ENCODE peak calls at places on chromosomes 12 and 14, in four cellular contexts. J is IMR-90, P is H9, R is H1. L is an unnamed sample.
A peak's percentile ranks its signal among the peaks of the same experiment; 100 is the strongest.

GRCh38 chr14:74528886-74529285 is 35.3 kb downstream of the ISCA2 start:
- DNase-seq in P (no peak), R (no peak), J (no peak), L (no peak)

GRCh38 chr12:29133141-29133540 is 15.9 kb upstream of the FAR2 start:
- DNase-seq in J (no peak), R (no peak), P (no peak), L (no peak)

GRCh38 chr12:7856516-7856915 is 16.2 kb downstream of the SLC2A14 start:
- DNase-seq in R (no peak), P (no peak), J (peak; percentile 31), L (peak; percentile 55)

GRCh38 chr14:31950760-31951637 is 126.1 kb upstream of the ARHGAP5 start:
- DNase-seq in R (no peak), J (peak; percentile 48), P (peak; percentile 69), L (peak; percentile 70)

GRCh38 chr12:51871126-51871525 is 16.8 kb upstream of the ANKRD33 start:
- DNase-seq in J (no peak), P (no peak), R (no peak), L (no peak)

GRCh38 chr12:95158919-95159318 is 58.3 kb downstream of the FGD6 start:
- DNase-seq in P (no peak), R (no peak), J (no peak), L (no peak)

GRCh38 chr14:77622562-77622961 is 6.1 kb upstream of the SPTLC2 start:
- DNase-seq in P (no peak), J (no peak), R (no peak), L (no peak)

GRCh38 chr14:60905930-60906329 is 74.9 kb downstream of the TRMT5 start:
- DNase-seq in R (no peak), J (peak; percentile 38), P (no peak), L (no peak)

GRCh38 chr12:96047621-96048211 is 12.3 kb upstream of the LTA4H start:
- DNase-seq in R (no peak), J (peak; percentile 72), P (no peak), L (no peak)

GRCh38 chr12:50732591-50732990 is 31.3 kb upstream of the ATF1 start:
- DNase-seq in J (peak; percentile 97), P (no peak), R (no peak), L (no peak)

GRCh38 chr14:72177246-72177645 is 245.0 kb downstream of the RGS6 start:
- DNase-seq in J (no peak), R (no peak), P (no peak), L (no peak)

GRCh38 chr12:89701606-89702206 is 6.9 kb downstream of the ATP2B1 start:
- DNase-seq in J (no peak), P (no peak), R (no peak), L (peak; percentile 13)

GRCh38 chr12:42725839-42726238 is 136.3 kb upstream of the PRICKLE1 start:
- DNase-seq in J (peak; percentile 94), P (no peak), R (no peak), L (no peak)

GRCh38 chr12:117045998-117046374 is 53.2 kb downstream of the TESC start:
- DNase-seq in R (no peak), P (no peak), J (no peak), L (peak; percentile 73)

GRCh38 chr12:111409403-111410228 is 3.9 kb downstream of the SH2B3 start:
- DNase-seq in P (peak; percentile 63), R (no peak), J (peak; percentile 67), L (peak; percentile 79)

GRCh38 chr12:109358154-109358869 is 10.6 kb downstream of the MYO1H start:
- DNase-seq in P (no peak), R (no peak), J (peak; percentile 4), L (no peak)

GRCh38 chr14:58133739-58134138 is 18.3 kb downstream of the ARMH4 start:
- DNase-seq in P (no peak), J (peak; percentile 85), R (no peak), L (peak; percentile 61)

GRCh38 chr14:78173266-78174001 is 3.3 kb downstream of the NRXN3 start:
- DNase-seq in R (no peak), J (no peak), P (no peak), L (no peak)

GRCh38 chr14:94329857-94330256 is 6.7 kb upstream of the SERPINA6 start:
- DNase-seq in P (no peak), R (no peak), J (no peak), L (no peak)

GRCh38 chr12:16346931-16347330 is 514 bp upstream of the MGST1 start:
- DNase-seq in R (no peak), J (no peak), P (no peak), L (no peak)

GRCh38 chr12:85557850-85558249 is 277.8 kb downstream of the ALX1 start:
- DNase-seq in J (no peak), P (no peak), R (no peak), L (no peak)

GRCh38 chr14:69818760-69819191 is 21.7 kb upstream of the SLC10A1 start:
- DNase-seq in J (peak; percentile 60), R (peak; percentile 51), P (peak; percentile 68), L (peak; percentile 76)

GRCh38 chr12:46101121-46101869 is 110.9 kb upstream of the SCAF11 start:
- DNase-seq in P (no peak), J (no peak), R (no peak), L (peak; percentile 20)

GRCh38 chr12:75665216-75665615 is 153.8 kb upstream of the KRR1 start:
- DNase-seq in R (no peak), J (no peak), P (no peak), L (peak; percentile 55)
- H3K4me2 ChIP-seq in R (no peak overlapping the region), J (no peak overlapping the region), P (no peak overlapping the region), L (no peak overlapping the region)

GRCh38 chr14:102927878-102928411 is 5.5 kb downstream of the AMN start:
- DNase-seq in R (no peak), P (peak; percentile 59), J (no peak), L (peak; percentile 61)

GRCh38 chr14:102925646-102926045 is 3.2 kb downstream of the AMN start:
- DNase-seq in R (no peak), J (no peak), P (no peak), L (no peak)

GRCh38 chr14:102927346-102927877 is 4.9 kb downstream of the AMN start:
- DNase-seq in P (no peak), R (no peak), J (no peak), L (no peak)

GRCh38 chr14:102924632-102925588 is 2.4 kb downstream of the AMN start:
- DNase-seq in P (no peak), J (no peak), R (no peak), L (no peak)

DNA sequence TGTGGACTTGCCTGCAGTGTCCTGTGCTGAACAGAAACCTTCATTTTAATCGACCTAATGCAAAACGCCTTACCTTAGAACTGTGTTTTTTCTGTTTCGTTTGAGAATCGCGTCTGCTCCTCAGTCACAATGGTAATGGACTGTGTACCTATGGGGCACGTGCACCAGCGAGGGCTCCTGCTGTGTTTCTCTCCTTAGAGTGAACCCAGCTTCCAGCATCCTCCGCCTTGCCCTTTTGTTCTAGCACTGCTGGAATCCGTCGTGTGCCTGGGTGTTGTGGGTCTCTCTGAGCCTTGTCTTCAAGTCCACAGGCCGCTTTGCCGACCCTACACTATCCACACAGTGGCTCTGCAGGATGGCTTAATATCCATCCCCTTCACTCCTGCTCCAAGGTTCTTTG is 3.6 kb downstream of the AMN start:
- DNase-seq in P (no peak), R (no peak), J (no peak), L (no peak)
- H4K5ac ChIP-seq in P (no peak overlapping the region), R (no peak overlapping the region), J (no peak overlapping the region), L (no peak overlapping the region)

DNA sequence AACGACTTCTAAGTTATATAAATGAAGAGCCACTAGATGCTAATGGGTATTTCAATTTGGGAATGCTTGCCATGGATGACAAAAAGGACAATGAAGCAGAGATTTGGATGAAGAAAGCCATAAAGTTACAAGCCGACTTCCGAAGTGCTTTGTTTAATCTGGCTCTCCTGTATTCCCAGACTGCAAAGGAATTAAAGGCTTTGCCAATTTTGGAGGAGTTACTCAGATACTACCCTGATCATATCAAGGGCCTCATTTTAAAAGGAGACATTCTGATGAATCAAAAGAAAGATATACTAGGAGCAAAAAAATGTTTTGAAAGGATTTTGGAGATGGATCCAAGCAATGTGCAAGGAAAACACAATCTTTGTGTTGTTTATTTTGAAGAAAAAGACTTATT is 52.8 kb downstream of the TMTC3 start:
- DNase-seq in R (no peak), P (no peak), J (no peak), L (no peak)
- H3K4me2 ChIP-seq in R (no peak overlapping the region), P (no peak overlapping the region), J (no peak overlapping the region), L (no peak overlapping the region)

DNA sequence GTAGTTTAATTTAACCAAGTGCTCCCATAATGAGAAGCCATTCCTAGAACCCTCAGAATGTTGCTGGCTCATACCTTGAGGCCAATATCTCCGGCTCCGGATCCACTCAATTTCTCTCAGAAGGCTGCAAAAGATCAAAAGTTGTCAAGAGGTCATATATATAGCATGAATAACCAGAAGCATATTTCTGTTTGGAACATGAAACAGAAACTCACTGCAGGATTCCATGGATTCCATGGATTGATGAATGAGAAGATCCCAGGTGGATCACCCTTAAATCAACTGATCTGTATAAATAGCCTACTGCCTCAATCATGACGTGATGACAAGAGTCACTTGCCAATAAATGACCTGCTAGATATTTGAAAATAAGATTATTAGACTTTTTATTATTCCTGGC is 3.3 kb upstream of the NT5DC3 start:
- DNase-seq in J (no peak), P (no peak), R (no peak), L (no peak)
- H4K5ac ChIP-seq in J (no peak overlapping the region), P (no peak overlapping the region), R (no peak overlapping the region), L (no peak overlapping the region)

DNA sequence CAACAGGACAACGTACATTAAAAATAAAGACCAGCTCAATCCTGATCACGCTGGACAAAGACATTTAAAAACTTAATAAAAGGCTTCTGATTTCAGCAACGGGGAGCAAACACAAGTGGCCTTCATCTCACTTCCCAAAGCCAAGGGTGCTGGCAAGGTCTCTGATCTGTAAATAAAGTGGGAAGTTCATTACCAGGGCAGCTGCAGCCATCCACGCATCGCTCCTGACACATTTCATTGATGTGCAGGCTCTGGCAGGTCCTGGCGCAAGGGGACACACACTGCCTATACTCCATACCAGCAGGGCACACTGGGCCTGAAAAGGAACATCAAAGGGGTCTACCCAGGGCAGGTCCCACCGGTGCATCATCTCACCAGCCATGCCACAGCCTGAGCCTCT is 51.0 kb downstream of the VWF start:
- DNase-seq in P (no peak), J (no peak), R (no peak), L (no peak)
- H3K4me2 ChIP-seq in P (no peak overlapping the region), J (no peak overlapping the region), R (no peak overlapping the region), L (no peak overlapping the region)

GRCh38 chr12:75818863-75819262 is 212.7 kb downstream of the PHLDA1 start:
- DNase-seq in J (peak; percentile 55), P (no peak), R (no peak), L (no peak)
- H4K5ac ChIP-seq in J (peak overlapping the region; percentile 96), P (no peak overlapping the region), R (no peak overlapping the region), L (no peak overlapping the region)

GRCh38 chr12:71654200-71654599 is 9.4 kb downstream of the ZFC3H1 start:
- DNase-seq in P (no peak), J (no peak), R (no peak), L (no peak)
- H3K4me2 ChIP-seq in P (no peak overlapping the region), J (no peak overlapping the region), R (no peak overlapping the region), L (no peak overlapping the region)

DNA sequence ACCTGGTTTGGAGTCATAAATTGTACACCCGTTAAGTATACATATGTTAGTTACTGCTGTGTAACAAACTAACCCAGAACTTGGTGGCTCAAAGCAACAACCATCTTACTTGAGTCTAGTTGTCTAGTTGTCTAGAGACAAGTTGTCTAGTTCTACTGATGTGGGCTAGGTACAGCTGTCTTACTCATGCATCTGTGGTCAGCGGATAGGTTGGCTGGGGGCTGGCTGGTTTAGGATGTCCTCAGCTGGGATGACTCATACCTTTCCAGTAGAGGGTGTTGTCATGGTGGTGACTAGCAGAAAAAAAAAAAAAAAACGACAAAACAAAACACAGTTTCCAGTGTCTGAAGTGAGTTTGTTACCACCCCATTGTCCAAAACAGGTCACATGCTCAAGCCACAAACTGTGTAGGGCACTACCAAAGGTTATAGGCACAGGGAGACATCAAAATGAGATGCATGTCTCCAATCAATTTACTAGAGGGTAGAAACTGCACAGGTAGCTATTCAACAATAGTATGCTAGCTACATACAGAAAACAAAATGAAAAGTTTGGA is 680.3 kb downstream of the MED13L start:
- DNase-seq in P (no peak), R (no peak), J (peak; percentile 35), L (peak; percentile 54)
- H4K5ac ChIP-seq in P (no peak overlapping the region), R (no peak overlapping the region), J (no peak overlapping the region), L (no peak overlapping the region)

L was measured in mesendoderm.